ENCODE peak calls at places on chromosomes 6 and 20, in six cellular contexts. One of them, this sample, is unnamed.
A peak's percentile ranks its signal among the peaks of the same experiment; 100 is the strongest.

GRCh38 chr6:3965071-3965718 is 113.7 kb downstream of the FAM217A start:
- DNase-seq in activated effector memory CD4-positive, alpha-beta T cell treated with Interleukin-2 at 50 U/mL for 16 hours: no peak
- DNase-seq in NCI-H526 treated with DMSO at 0.1 percent for 48 hours: no peak
- DNase-seq in GOT3: no peak
- DNase-seq in HT-29: no peak
- DNase-seq in head of caudate nucleus: no peak
- DNase-seq in this sample: no peak

GRCh38 chr6:119312875-119313338 is 36.7 kb downstream of the MAN1A1 start:
- DNase-seq in head of caudate nucleus: no peak
- DNase-seq in activated effector memory CD4-positive, alpha-beta T cell treated with Interleukin-2 at 50 U/mL for 16 hours: no peak
- DNase-seq in HT-29: peak; percentile 56
- DNase-seq in NCI-H526 treated with DMSO at 0.1 percent for 48 hours: no peak
- DNase-seq in GOT3: no peak
- DNase-seq in this sample: peak; percentile 38

GRCh38 chr6:27133281-27134227 is 113.9 kb upstream of the PRSS16 start:
- DNase-seq in NCI-H526 treated with DMSO at 0.1 percent for 48 hours: peak; percentile 75
- DNase-seq in head of caudate nucleus: peak; percentile 13
- DNase-seq in HT-29: peak; percentile 89
- DNase-seq in GOT3: peak; percentile 25
- DNase-seq in activated effector memory CD4-positive, alpha-beta T cell treated with Interleukin-2 at 50 U/mL for 16 hours: peak; percentile 62
- DNase-seq in this sample: peak; percentile 75

GRCh38 chr6:170429457-170429856 is 122.9 kb downstream of the FAM120B start:
- DNase-seq in GOT3: no peak
- DNase-seq in head of caudate nucleus: no peak
- DNase-seq in activated effector memory CD4-positive, alpha-beta T cell treated with Interleukin-2 at 50 U/mL for 16 hours: no peak
- DNase-seq in HT-29: no peak
- DNase-seq in NCI-H526 treated with DMSO at 0.1 percent for 48 hours: no peak
- DNase-seq in this sample: no peak

GRCh38 chr6:157294654-157295053 is 28.7 kb downstream of the TMEM242 start:
- DNase-seq in HT-29: no peak
- DNase-seq in head of caudate nucleus: no peak
- DNase-seq in NCI-H526 treated with DMSO at 0.1 percent for 48 hours: no peak
- DNase-seq in activated effector memory CD4-positive, alpha-beta T cell treated with Interleukin-2 at 50 U/mL for 16 hours: no peak
- DNase-seq in GOT3: no peak
- DNase-seq in this sample: no peak

GRCh38 chr6:136709429-136709828 is 82.8 kb downstream of the MAP3K5 start:
- DNase-seq in HT-29: no peak
- DNase-seq in GOT3: no peak
- DNase-seq in activated effector memory CD4-positive, alpha-beta T cell treated with Interleukin-2 at 50 U/mL for 16 hours: no peak
- DNase-seq in NCI-H526 treated with DMSO at 0.1 percent for 48 hours: no peak
- DNase-seq in head of caudate nucleus: no peak
- DNase-seq in this sample: no peak

GRCh38 chr6:167839343-167839742 is 12.6 kb downstream of the AFDN start:
- DNase-seq in HT-29: no peak
- DNase-seq in activated effector memory CD4-positive, alpha-beta T cell treated with Interleukin-2 at 50 U/mL for 16 hours: no peak
- DNase-seq in NCI-H526 treated with DMSO at 0.1 percent for 48 hours: no peak
- DNase-seq in head of caudate nucleus: no peak
- DNase-seq in GOT3: no peak
- DNase-seq in this sample: no peak

GRCh38 chr6:35154262-35154661 is 13.1 kb upstream of the TCP11 start:
- DNase-seq in HT-29: no peak
- DNase-seq in GOT3: no peak
- DNase-seq in activated effector memory CD4-positive, alpha-beta T cell treated with Interleukin-2 at 50 U/mL for 16 hours: no peak
- DNase-seq in head of caudate nucleus: no peak
- DNase-seq in NCI-H526 treated with DMSO at 0.1 percent for 48 hours: no peak
- DNase-seq in this sample: no peak

GRCh38 chr6:107124934-107125348 is 9.6 kb upstream of the BEND3 start:
- DNase-seq in activated effector memory CD4-positive, alpha-beta T cell treated with Interleukin-2 at 50 U/mL for 16 hours: no peak
- DNase-seq in HT-29: no peak
- DNase-seq in GOT3: no peak
- DNase-seq in head of caudate nucleus: no peak
- DNase-seq in NCI-H526 treated with DMSO at 0.1 percent for 48 hours: peak; percentile 38
- DNase-seq in this sample: no peak

GRCh38 chr6:42349753-42350573 is 101.8 kb downstream of the TRERF1 start:
- DNase-seq in GOT3: no peak
- DNase-seq in head of caudate nucleus: no peak
- DNase-seq in NCI-H526 treated with DMSO at 0.1 percent for 48 hours: no peak
- DNase-seq in activated effector memory CD4-positive, alpha-beta T cell treated with Interleukin-2 at 50 U/mL for 16 hours: no peak
- DNase-seq in HT-29: no peak
- DNase-seq in this sample: no peak

GRCh38 chr20:53852691-53853450 is 217.5 kb downstream of the BCAS1 start:
- DNase-seq in NCI-H526 treated with DMSO at 0.1 percent for 48 hours: no peak
- DNase-seq in HT-29: no peak
- DNase-seq in GOT3: no peak
- DNase-seq in activated effector memory CD4-positive, alpha-beta T cell treated with Interleukin-2 at 50 U/mL for 16 hours: no peak
- DNase-seq in head of caudate nucleus: no peak
- DNase-seq in this sample: no peak

GRCh38 chr6:26312501-26313390 is 52.3 kb upstream of the BTN3A2 start:
- DNase-seq in GOT3: peak; percentile 48
- DNase-seq in head of caudate nucleus: peak; percentile 80
- DNase-seq in NCI-H526 treated with DMSO at 0.1 percent for 48 hours: peak; percentile 82
- DNase-seq in activated effector memory CD4-positive, alpha-beta T cell treated with Interleukin-2 at 50 U/mL for 16 hours: peak; percentile 65
- DNase-seq in HT-29: peak; percentile 87
- DNase-seq in this sample: peak; percentile 79

GRCh38 chr6:138546733-138547185 is 47.5 kb upstream of the NHSL1 start:
- DNase-seq in NCI-H526 treated with DMSO at 0.1 percent for 48 hours: no peak
- DNase-seq in GOT3: no peak
- DNase-seq in head of caudate nucleus: no peak
- DNase-seq in HT-29: no peak
- DNase-seq in activated effector memory CD4-positive, alpha-beta T cell treated with Interleukin-2 at 50 U/mL for 16 hours: no peak
- DNase-seq in this sample: peak; percentile 9

GRCh38 chr6:163501022-163501421 is 86.5 kb downstream of the QKI start:
- DNase-seq in head of caudate nucleus: no peak
- DNase-seq in HT-29: no peak
- DNase-seq in NCI-H526 treated with DMSO at 0.1 percent for 48 hours: no peak
- DNase-seq in activated effector memory CD4-positive, alpha-beta T cell treated with Interleukin-2 at 50 U/mL for 16 hours: no peak
- DNase-seq in GOT3: no peak
- DNase-seq in this sample: no peak

This sample was measured in activated T-helper 2 cell treated with anti-CD3 and anti-CD28 coated beads, Interferon-gamma antibody, Interleukin-2, Interleukin-4, amounts not matched to agents 10 μg/mL and 5 μg/mL and 100 μg/mL, durations not matched to agents 14 hours and 24 hours and 36 hours.